ENCODE peak calls at places on chromosomes 4 and X, in eight cellular contexts. A is HFFc6; W is hepatocyte; B is anterior cingulate cortex; J is activated CD4-positive, alpha-beta T cell treated with anti-CD3 and anti-CD28 coated beads, Interleukin-2, amount 10 ng/mL, durations not matched to agents 7 days and 5 days; C is ascending aorta; P is stimulated activated CD4-positive, alpha-beta T cell treated with anti-CD3 and anti-CD28 coated beads, Interleukin-15, amount 100 ng/mL, for 1 hour; Y is fibroblast of lung. G is an unnamed sample.

GRCh38 chr4:173231916-173232315 is 63.3 kb downstream of the GALNT7 start:
- DNase-seq in A (no peak), W (peak), B (no peak), J (no peak), C (no peak), P (no peak), Y (peak), G (no peak)

GRCh38 chr4:2862528-2862927 is 18.9 kb downstream of the ADD1 start:
- DNase-seq in A (peak), W (peak), B (no peak), J (no peak), C (no peak), P (no peak), Y (no peak), G (no peak)

GRCh38 chr4:55517526-55518229 is 29.0 kb downstream of the CLOCK start:
- DNase-seq in A (no peak), W (no peak), B (no peak), J (no peak), C (no peak), P (no peak), Y (no peak), G (no peak)

GRCh38 chr4:173254646-173255045 is 79.5 kb downstream of the HMGB2 start:
- DNase-seq in A (no peak), W (no peak), B (no peak), J (no peak), C (no peak), P (no peak), Y (no peak), G (no peak)

GRCh38 chr4:93030670-93031069 is 726.9 kb downstream of the GRID2 start:
- DNase-seq in A (no peak), W (no peak), B (no peak), J (no peak), C (no peak), P (no peak), Y (no peak), G (no peak)

GRCh38 chr4:73721901-73722300 is 18.5 kb upstream of the CXCL8 start:
- DNase-seq in A (peak), W (no peak), B (no peak), J (no peak), C (no peak), P (no peak), Y (no peak), G (no peak)

GRCh38 chr4:168605411-168605810 is 108.6 kb downstream of the PALLD start:
- DNase-seq in A (peak), W (no peak), B (no peak), J (no peak), C (no peak), P (no peak), Y (peak), G (no peak)

GRCh38 chr4:65287071-65287470 is 383.2 kb downstream of the EPHA5 start:
- DNase-seq in A (no peak), W (no peak), B (no peak), J (no peak), C (no peak), P (no peak), Y (no peak), G (no peak)

GRCh38 chr4:87118826-87119225 is 101.6 kb downstream of the KLHL8 start:
- DNase-seq in A (peak), W (no peak), B (no peak), J (no peak), C (no peak), P (no peak), Y (peak), G (no peak)

GRCh38 chrX:24692305-24692704 is 1.4 kb upstream of the POLA1 start:
- DNase-seq in A (no peak), W (no peak), B (no peak), J (no peak), C (no peak), P (no peak), Y (no peak), G (no peak)

GRCh38 chr4:186728631-186729271 is 5.1 kb upstream of the FAT1 start:
- DNase-seq in A (peak), W (no peak), B (no peak), J (no peak), C (no peak), P (no peak), Y (no peak), G (no peak)

GRCh38 chr4:163269156-163269555 is 63.2 kb downstream of the NPY1R start:
- DNase-seq in A (no peak), W (peak), B (no peak), J (no peak), C (no peak), P (no peak), Y (no peak), G (no peak)

GRCh38 chr4:156946508-156947197 is 24.9 kb downstream of the PDGFC start:
- DNase-seq in A (peak), W (peak), B (no peak), J (no peak), C (no peak), P (no peak), Y (peak), G (peak)

GRCh38 chr4:151994429-151994828 is 233.6 kb upstream of the GATB start:
- DNase-seq in A (no peak), W (no peak), B (no peak), J (no peak), C (no peak), P (no peak), Y (no peak), G (no peak)

GRCh38 chr4:52995341-52996030 is 133.4 kb downstream of the RASL11B start:
- DNase-seq in A (no peak), W (no peak), B (no peak), J (no peak), C (no peak), P (no peak), Y (no peak), G (no peak)

GRCh38 chr4:156615066-156615514 is 356.5 kb downstream of the PDGFC start:
- DNase-seq in A (peak), W (no peak), B (no peak), J (no peak), C (no peak), P (no peak), Y (peak), G (no peak)

GRCh38 chrX:13649823-13650222 is 3.1 kb upstream of the TCEANC start:
- DNase-seq in A (no peak), W (peak), B (no peak), J (no peak), C (no peak), P (no peak), Y (peak), G (no peak)

GRCh38 chrX:104370089-104370488 is 115.4 kb upstream of the ESX1 start:
- DNase-seq in A (no peak), W (peak), B (no peak), J (no peak), C (no peak), P (no peak), Y (no peak), G (no peak)

GRCh38 chrX:79094075-79094832 is 50.2 kb upstream of the GPR174 start:
- DNase-seq in A (no peak), W (no peak), B (no peak), J (no peak), C (no peak), P (no peak), Y (no peak), G (no peak)

GRCh38 chrX:141142946-141143345 is 34.0 kb downstream of the LDOC1 start:
- DNase-seq in A (no peak), W (no peak), B (no peak), J (no peak), C (no peak), P (no peak), Y (no peak), G (no peak)

G was measured in tibial artery.